ENCODE peak calls at places on chromosomes 12 and 14, in seven cellular contexts. Y, H, C, J, E, L and K are unnamed samples.

GRCh38 chr12:86233126-86233525 is 23.1 kb downstream of the MGAT4C start:
- DNase-seq in Y (no peak), H (no peak), C (no peak), J (peak; percentile 65), E (no peak), L (no peak), K (no peak)

GRCh38 chr14:97931273-97931672 is 1134.1 kb downstream of the VRK1 start:
- DNase-seq in Y (no peak), H (no peak), C (no peak), J (no peak), E (no peak), L (no peak), K (no peak)

GRCh38 chr12:1272132-1272531 is 281.1 kb downstream of the ERC1 start:
- DNase-seq in Y (no peak), H (no peak), C (no peak), J (no peak), E (no peak), L (no peak), K (no peak)

GRCh38 chr12:53638057-53638456 is 11.9 kb upstream of the ATF7 start:
- DNase-seq in Y (no peak), H (no peak), C (no peak), J (no peak), E (no peak), L (no peak), K (no peak)

GRCh38 chr14:58216544-58216943 is 16.6 kb downstream of the ACTR10 start:
- DNase-seq in Y (no peak), H (peak; percentile 30), C (no peak), J (peak; percentile 55), E (no peak), L (no peak), K (no peak)

GRCh38 chr14:58072288-58073071 is 79.5 kb downstream of the ARMH4 start:
- DNase-seq in Y (peak; percentile 62), H (peak; percentile 84), C (no peak), J (peak; percentile 59), E (peak; percentile 45), L (peak; percentile 27), K (no peak)

GRCh38 chr14:66104486-66104885 is 381.7 kb upstream of the CCDC196 start:
- DNase-seq in Y (no peak), H (no peak), C (no peak), J (no peak), E (no peak), L (no peak), K (no peak)

GRCh38 chr12:124759841-124760508 is 103.7 kb downstream of the SCARB1 start:
- DNase-seq in Y (peak; percentile 80), H (no peak), C (no peak), J (peak; percentile 78), E (no peak), L (no peak), K (no peak)

GRCh38 chr14:64503184-64503433 is 529 bp downstream of the ZBTB25 start:
- DNase-seq in Y (no peak), H (no peak), C (no peak), J (no peak), E (no peak), L (peak; percentile 13), K (no peak)

GRCh38 chr12:121803861-121804416 is at the start of gene SETD1B:
- DNase-seq in Y (peak; percentile 83), H (peak; percentile 67), C (no peak), J (peak; percentile 70), E (peak; percentile 62), L (no peak), K (no peak)

GRCh38 chr14:62143235-62143634 is 381.0 kb downstream of the SNAPC1 start:
- DNase-seq in Y (no peak), H (peak; percentile 58), C (no peak), J (peak; percentile 90), E (no peak), L (peak; percentile 21), K (no peak)

GRCh38 chr14:76376001-76376404 is at the start of gene ESRRB:
- DNase-seq in Y (no peak), H (peak; percentile 7), C (no peak), J (peak; percentile 19), E (no peak), L (no peak), K (no peak)

GRCh38 chr12:71315328-71315960 is 124.2 kb upstream of the LGR5 start:
- DNase-seq in Y (peak; percentile 32), H (no peak), C (no peak), J (no peak), E (no peak), L (no peak), K (no peak)

GRCh38 chr12:57430117-57430930 is 519 bp downstream of the R3HDM2 start:
- DNase-seq in Y (peak; percentile 82), H (peak; percentile 79), C (no peak), J (peak; percentile 37), E (peak; percentile 46), L (no peak), K (no peak)